ENCODE peak calls at places on chromosomes 16 and 17, in five cellular contexts. E, R, A, H and I are unnamed samples.
A peak's percentile ranks its signal among the peaks of the same experiment; 100 is the strongest.

GRCh38 chr17:11144358-11145233 is 96.4 kb upstream of the SHISA6 start:
- DNase-seq in E (peak; percentile 4), R (peak; percentile 61), A (no peak), H (no peak), I (peak; percentile 29)

GRCh38 chr17:80123791-80124190 is 22.4 kb downstream of the GAA start:
- DNase-seq in E (peak; percentile 21), R (no peak), A (no peak), H (no peak), I (peak; percentile 33)

GRCh38 chr17:290121-290521 is 62.5 kb downstream of the RPH3AL start:
- DNase-seq in E (no peak), R (no peak), A (no peak), H (no peak), I (no peak)

GRCh38 chr17:4738136-4739121 is 1.2 kb upstream of the ZMYND15 start:
- DNase-seq in E (no peak), R (peak; percentile 84), A (peak; percentile 10), H (no peak), I (no peak)

GRCh38 chr16:3783516-3783915 is 66.2 kb upstream of the TRAP1 start:
- DNase-seq in E (no peak), R (no peak), A (no peak), H (no peak), I (no peak)

GRCh38 chr17:19270347-19270950 is 33.3 kb downstream of the EPN2 start:
- DNase-seq in E (no peak), R (peak; percentile 46), A (no peak), H (no peak), I (no peak)

GRCh38 chr17:40075216-40076100 is 12.7 kb downstream of the THRA start:
- DNase-seq in E (peak; percentile 74), R (peak; percentile 93), A (peak; percentile 47), H (peak; percentile 34), I (peak; percentile 70)

GRCh38 chr16:83771306-83771942 is 36.4 kb upstream of the HSBP1 start:
- DNase-seq in E (no peak), R (no peak), A (no peak), H (no peak), I (no peak)

GRCh38 chr17:83186751-83187421 is 107.5 kb downstream of the METRNL start:
- DNase-seq in E (no peak), R (no peak), A (no peak), H (no peak), I (no peak)

GRCh38 chr17:77609553-77610517 is 348.7 kb upstream of the TNRC6C start:
- DNase-seq in E (peak; percentile 41), R (peak; percentile 27), A (peak; percentile 32), H (peak; percentile 5), I (no peak)

GRCh38 chr17:74745548-74746177 is 2.8 kb upstream of the NHERF1 start:
- DNase-seq in E (no peak), R (no peak), A (no peak), H (no peak), I (no peak)